ENCODE peak calls at places on chromosomes 1 and 21, in four cellular contexts. Y is nephron progenitor cell, O is foreskin fibroblast, B is heart right ventricle. N is an unnamed sample.

GRCh38 chr1:85356130-85356529 is 79.7 kb upstream of the BCL10 start:
- DNase-seq in Y (no peak), B (no peak), O (no peak), N (no peak)

GRCh38 chr1:9413877-9414213 is 121.2 kb downstream of the SPSB1 start:
- DNase-seq in B (peak), O (peak), Y (no peak), N (no peak)

GRCh38 chr1:117679299-117679698 is 73.5 kb downstream of the TENT5C start:
- DNase-seq in Y (no peak), O (no peak), B (no peak), N (no peak)

GRCh38 chr1:235073331-235073967 is 55.2 kb downstream of the TOMM20 start:
- DNase-seq in O (no peak), Y (no peak), B (peak), N (no peak)

GRCh38 chr21:42135386-42136040 is 64.4 kb downstream of the UMODL1 start:
- DNase-seq in O (no peak), Y (no peak), B (no peak), N (no peak)

GRCh38 chr1:32741417-32742131 is 39.0 kb upstream of the SYNC start:
- DNase-seq in O (no peak), B (peak), Y (peak), N (no peak)

GRCh38 chr1:184462170-184462569 is 75.3 kb downstream of the C1orf21 start:
- DNase-seq in Y (no peak), O (no peak), B (no peak), N (no peak)

GRCh38 chr1:157766792-157767191 is 10.1 kb downstream of the FCRL2 start:
- DNase-seq in Y (no peak), B (no peak), O (no peak), N (no peak)

GRCh38 chr1:87091425-87091824 is 177.0 kb downstream of the HS2ST1 start:
- DNase-seq in O (no peak), B (no peak), Y (no peak), N (no peak)

GRCh38 chr1:20485527-20486456 is at the start of gene CAMK2N1:
- DNase-seq in B (peak), Y (peak), O (peak), N (no peak)

GRCh38 chr1:226958300-226958699 is 18.2 kb downstream of the COQ8A start:
- DNase-seq in O (no peak), B (no peak), Y (no peak), N (no peak)

GRCh38 chr1:22276396-22276748 is 133.5 kb upstream of the WNT4 start:
- DNase-seq in Y (no peak), O (no peak), B (no peak), N (no peak)

GRCh38 chr1:109299087-109299983 is 7.5 kb downstream of the MYBPHL start:
- DNase-seq in B (peak), O (peak), Y (no peak), N (peak)

GRCh38 chr1:43853161-43853921 is 80.3 kb upstream of the ARTN start:
- DNase-seq in O (peak), Y (no peak), B (peak), N (no peak)

GRCh38 chr1:231691618-231692259 is 65.1 kb downstream of the DISC1 start:
- DNase-seq in B (peak), Y (peak), O (peak), N (peak)

GRCh38 chr1:162091681-162092524 is 22.4 kb downstream of the NOS1AP start:
- DNase-seq in O (no peak), B (no peak), Y (no peak), N (no peak)

GRCh38 chr1:230507671-230508407 is 81.7 kb upstream of the PGBD5 start:
- DNase-seq in O (no peak), B (peak), Y (no peak), N (no peak)

GRCh38 chr1:89896105-89896942 is 75.5 kb downstream of the LRRC8D start:
- DNase-seq in O (no peak), Y (no peak), B (no peak), N (no peak)

GRCh38 chr1:91754348-91754747 is 131.6 kb downstream of the TGFBR3 start:
- DNase-seq in O (no peak), Y (no peak), B (no peak), N (no peak)

GRCh38 chr1:203268901-203269653 is 36.2 kb upstream of the BTG2 start:
- DNase-seq in B (no peak), Y (peak), O (peak), N (peak)

GRCh38 chr1:60765204-60765603 is 317.2 kb upstream of the NFIA start:
- DNase-seq in O (peak), Y (no peak), B (no peak), N (peak)

GRCh38 chr1:2133879-2134215 is 60.7 kb downstream of the FAAP20 start:
- DNase-seq in Y (no peak), O (no peak), B (no peak), N (no peak)

GRCh38 chr1:46996659-46997281 is 26.7 kb upstream of the CYP4X1 start:
- DNase-seq in O (no peak), B (no peak), Y (no peak), N (no peak)

GRCh38 chr1:2470290-2471158 is 5.6 kb upstream of the PLCH2 start:
- DNase-seq in B (no peak), Y (no peak), O (no peak), N (no peak)

GRCh38 chr1:43799656-43800629 is 92.6 kb downstream of the ST3GAL3 start:
- DNase-seq in B (no peak), O (peak), Y (no peak), N (peak)

GRCh38 chr1:17629460-17629859 is 90.0 kb downstream of the ARHGEF10L start:
- DNase-seq in O (no peak), B (no peak), Y (peak), N (no peak)
- TF ChIP-seq CTCF in O (peak), B (peak), Y (peak), N (peak)

GRCh38 chr1:6040444-6040843 is 5.2 kb upstream of the KCNAB2 start:
- DNase-seq in Y (no peak), O (no peak), B (no peak), N (no peak)
- TF ChIP-seq CTCF in Y (no peak), O (no peak), B (no peak), N (no peak)

GRCh38 chr1:37096523-37096922 is 62.2 kb upstream of the GRIK3 start:
- DNase-seq in B (no peak), O (no peak), Y (no peak), N (no peak)
- TF ChIP-seq CTCF in B (no peak), O (no peak), Y (peak), N (no peak)

GRCh38 chr1:80418134-80418533 is 1382.6 kb upstream of the ADGRL2 start:
- DNase-seq in B (no peak), O (no peak), Y (no peak), N (no peak)
- TF ChIP-seq CTCF in B (no peak), O (no peak), Y (no peak), N (no peak)

N was measured in AG09319.